ENCODE peak calls at places on chromosomes 2 and 18, in four cellular contexts. One of them, this sample, is unnamed.

GRCh38 chr2:71339685-71340084 is 8.1 kb downstream of the ZNF638 start:
- DNase-seq in K562: no peak
- DNase-seq in HepG2: no peak
- DNase-seq in GM12878: no peak
- DNase-seq in this sample: no peak

GRCh38 chr18:40866013-40866644 is 1088.9 kb upstream of the PIK3C3 start:
- DNase-seq in K562: no peak
- DNase-seq in HepG2: no peak
- DNase-seq in GM12878: no peak
- DNase-seq in this sample: peak

GRCh38 chr2:56666758-56667157 is 483.0 kb downstream of the CCDC85A start:
- DNase-seq in K562: no peak
- DNase-seq in HepG2: no peak
- DNase-seq in GM12878: no peak
- DNase-seq in this sample: no peak

GRCh38 chr2:3406501-3406900 is 27.0 kb downstream of the TRAPPC12 start:
- DNase-seq in K562: no peak
- DNase-seq in HepG2: no peak
- DNase-seq in GM12878: no peak
- DNase-seq in this sample: no peak

GRCh38 chr2:25368650-25369049 is 26.9 kb upstream of the DNMT3A start:
- DNase-seq in K562: no peak
- DNase-seq in HepG2: no peak
- DNase-seq in GM12878: no peak
- DNase-seq in this sample: no peak

GRCh38 chr2:5077479-5078089 is 614.6 kb upstream of the SOX11 start:
- DNase-seq in K562: no peak
- DNase-seq in HepG2: no peak
- DNase-seq in GM12878: no peak
- DNase-seq in this sample: no peak

GRCh38 chr2:219997341-219997851 is 370.0 kb downstream of the SLC4A3 start:
- DNase-seq in K562: peak
- DNase-seq in HepG2: no peak
- DNase-seq in GM12878: no peak
- DNase-seq in this sample: peak

GRCh38 chr2:45765847-45766254 is 114.4 kb downstream of the PRKCE start:
- DNase-seq in K562: no peak
- DNase-seq in HepG2: no peak
- DNase-seq in GM12878: no peak
- DNase-seq in this sample: no peak

GRCh38 chr2:237927135-237927534 is 39.7 kb upstream of the UBE2F start:
- DNase-seq in K562: no peak
- DNase-seq in HepG2: no peak
- DNase-seq in GM12878: no peak
- DNase-seq in this sample: no peak

GRCh38 chr2:30969006-30969405 is 161.8 kb upstream of the CAPN13 start:
- DNase-seq in K562: no peak
- DNase-seq in HepG2: no peak
- DNase-seq in GM12878: no peak
- DNase-seq in this sample: no peak

GRCh38 chr2:204743368-204743960 is 198.2 kb downstream of the PARD3B start:
- DNase-seq in K562: no peak
- DNase-seq in HepG2: no peak
- DNase-seq in GM12878: no peak
- DNase-seq in this sample: no peak

GRCh38 chr18:59821983-59822382 is 77.8 kb upstream of the PMAIP1 start:
- DNase-seq in K562: no peak
- DNase-seq in HepG2: no peak
- DNase-seq in GM12878: no peak
- DNase-seq in this sample: no peak

GRCh38 chr18:76874643-76875389 is 52.5 kb downstream of the ZNF236 start:
- DNase-seq in K562: no peak
- DNase-seq in HepG2: no peak
- DNase-seq in GM12878: no peak
- DNase-seq in this sample: no peak

GRCh38 chr2:67649331-67650071 is 252.4 kb downstream of the ETAA1 start:
- DNase-seq in K562: no peak
- DNase-seq in HepG2: no peak
- DNase-seq in GM12878: no peak
- DNase-seq in this sample: no peak

GRCh38 chr18:56307354-56307753 is 331.0 kb downstream of the TXNL1 start:
- DNase-seq in K562: no peak
- DNase-seq in HepG2: no peak
- DNase-seq in GM12878: no peak
- DNase-seq in this sample: no peak

GRCh38 chr2:74740395-74741075 is 86.5 kb downstream of the SEMA4F start:
- DNase-seq in K562: no peak
- DNase-seq in HepG2: peak
- DNase-seq in GM12878: no peak
- DNase-seq in this sample: peak

GRCh38 chr2:181393472-181393871 is 63.7 kb upstream of the ITGA4 start:
- DNase-seq in K562: no peak
- DNase-seq in HepG2: peak
- DNase-seq in GM12878: no peak
- DNase-seq in this sample: no peak

GRCh38 chr2:231128541-231128940 is 3.7 kb upstream of the HTR2B start:
- DNase-seq in K562: no peak
- DNase-seq in HepG2: no peak
- DNase-seq in GM12878: no peak
- DNase-seq in this sample: no peak

GRCh38 chr18:74213429-74213828 is 65.1 kb downstream of the TIMM21 start:
- DNase-seq in K562: no peak
- DNase-seq in HepG2: no peak
- DNase-seq in GM12878: no peak
- DNase-seq in this sample: no peak

GRCh38 chr2:151637284-151637781 is 96.9 kb downstream of the NEB start:
- DNase-seq in K562: no peak
- DNase-seq in HepG2: no peak
- DNase-seq in GM12878: peak
- DNase-seq in this sample: no peak

GRCh38 chr2:27762951-27763906 is 8.3 kb upstream of the MRPL33 start:
- DNase-seq in K562: no peak
- DNase-seq in HepG2: peak
- DNase-seq in GM12878: no peak
- DNase-seq in this sample: no peak

GRCh38 chr2:43331428-43331827 is 105.0 kb upstream of the ZFP36L2 start:
- DNase-seq in K562: peak
- DNase-seq in HepG2: no peak
- DNase-seq in GM12878: no peak
- DNase-seq in this sample: no peak

DNA sequence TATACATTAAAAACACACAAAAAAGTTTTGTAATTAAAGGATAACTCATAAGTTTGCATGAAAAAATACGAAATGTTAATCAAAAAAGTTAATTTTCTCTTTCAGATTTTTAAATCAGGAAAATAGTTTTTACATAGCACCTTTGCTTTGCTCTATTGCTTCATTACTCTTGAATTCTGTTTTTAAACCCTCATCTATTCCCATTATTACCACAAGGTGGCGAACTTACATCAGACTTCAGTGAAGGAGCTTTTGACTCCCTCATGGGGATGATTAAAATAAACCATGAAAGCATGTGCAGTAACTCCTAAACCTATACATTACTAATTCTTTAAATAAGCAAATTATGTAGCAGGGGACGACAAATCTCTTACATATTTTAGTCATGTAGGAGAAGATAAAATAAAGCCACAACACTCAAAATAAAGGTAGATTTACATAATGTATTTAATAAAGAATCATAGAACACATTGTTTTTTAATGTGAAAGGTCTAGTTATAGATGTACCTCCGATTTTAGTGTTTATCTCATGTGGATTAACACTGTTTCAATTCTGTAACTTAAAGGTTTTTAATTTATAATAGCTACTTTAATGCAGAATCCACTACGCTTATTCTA is 105.2 kb downstream of the NETO1 start:
- DNase-seq in K562: peak
- DNase-seq in HepG2: peak
- DNase-seq in GM12878: peak
- DNase-seq in this sample: peak
- TF ChIP-seq SP1 in K562: no peak
- TF ChIP-seq SP1 in HepG2: no peak
- TF ChIP-seq SP1 in GM12878: no peak
- TF ChIP-seq SP1 in this sample: no peak

GRCh38 chr2:235669269-235669831 is 175.5 kb downstream of the AGAP1 start:
- DNase-seq in K562: no peak
- DNase-seq in HepG2: peak
- DNase-seq in GM12878: no peak
- DNase-seq in this sample: peak
- TF ChIP-seq BHLHE40 in K562: no peak
- TF ChIP-seq BHLHE40 in HepG2: no peak
- TF ChIP-seq BHLHE40 in GM12878: no peak
- TF ChIP-seq BHLHE40 in this sample: no peak

GRCh38 chr2:167928434-167928833 is 319.0 kb downstream of the STK39 start:
- DNase-seq in K562: no peak
- DNase-seq in HepG2: no peak
- DNase-seq in GM12878: no peak
- DNase-seq in this sample: no peak
- TF ChIP-seq FOXM1 in K562: no peak
- TF ChIP-seq FOXM1 in HepG2: no peak
- TF ChIP-seq FOXM1 in GM12878: no peak
- TF ChIP-seq FOXM1 in this sample: no peak

GRCh38 chr2:215363461-215364156 is 51.8 kb downstream of the ATIC start:
- DNase-seq in K562: no peak
- DNase-seq in HepG2: no peak
- DNase-seq in GM12878: no peak
- DNase-seq in this sample: no peak
- TF ChIP-seq SP1 in K562: no peak
- TF ChIP-seq SP1 in HepG2: no peak
- TF ChIP-seq SP1 in GM12878: no peak
- TF ChIP-seq SP1 in this sample: no peak

DNA sequence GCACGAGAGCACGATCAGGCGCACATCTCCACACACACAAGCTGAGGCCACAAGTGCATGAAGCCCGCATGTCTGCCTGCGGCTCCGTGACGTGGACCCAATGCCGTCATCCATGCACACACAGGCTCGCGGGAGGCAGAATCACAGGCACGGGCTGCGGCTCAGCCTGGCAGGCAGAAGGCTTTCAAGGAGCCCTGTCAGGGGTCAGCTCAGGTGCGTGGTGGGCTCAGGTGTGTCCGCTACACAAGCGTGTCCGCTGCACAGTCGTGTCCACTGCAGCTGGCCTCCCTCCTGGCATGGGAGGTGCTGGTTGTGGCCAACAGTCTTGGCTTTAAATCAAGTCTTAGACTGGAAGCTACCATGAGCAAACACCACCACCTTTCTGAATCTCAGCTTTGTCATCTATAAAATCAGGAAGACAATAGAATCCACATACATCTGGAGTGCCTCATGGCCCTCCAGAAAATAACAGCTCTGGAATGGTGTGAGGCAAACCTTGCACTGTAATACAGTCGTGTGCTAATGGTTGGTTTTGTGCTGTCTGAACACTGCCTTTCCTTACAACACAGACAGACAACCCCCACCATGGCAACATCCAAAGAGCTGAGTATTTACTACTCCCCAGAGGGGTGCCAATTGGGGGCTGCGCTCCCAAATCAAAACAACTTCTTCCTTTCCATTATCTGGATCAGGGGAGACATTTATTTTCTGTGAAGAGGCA is 210.1 kb downstream of the NDUFA10 start:
- DNase-seq in K562: no peak
- DNase-seq in HepG2: no peak
- DNase-seq in GM12878: no peak
- DNase-seq in this sample: no peak
- TF ChIP-seq BHLHE40 in K562: no peak
- TF ChIP-seq BHLHE40 in HepG2: no peak
- TF ChIP-seq BHLHE40 in GM12878: no peak
- TF ChIP-seq BHLHE40 in this sample: no peak

GRCh38 chr2:19993731-19994130 is 3.8 kb upstream of the WDR35 start:
- DNase-seq in K562: no peak
- DNase-seq in HepG2: no peak
- DNase-seq in GM12878: no peak
- DNase-seq in this sample: no peak
- TF ChIP-seq FOXM1 in K562: no peak
- TF ChIP-seq FOXM1 in HepG2: no peak
- TF ChIP-seq FOXM1 in GM12878: no peak
- TF ChIP-seq FOXM1 in this sample: no peak

GRCh38 chr2:100588071-100588786 is 25.4 kb downstream of the PDCL3 start:
- DNase-seq in K562: peak
- DNase-seq in HepG2: no peak
- DNase-seq in GM12878: peak
- DNase-seq in this sample: no peak
- TF ChIP-seq SP1 in K562: no peak
- TF ChIP-seq SP1 in HepG2: no peak
- TF ChIP-seq SP1 in GM12878: no peak
- TF ChIP-seq SP1 in this sample: no peak